ENCODE peak calls at places on chromosomes 13 and 19, in four cellular contexts. L is sigmoid colon, F is lung, K is Peyer's patch. Q is an unnamed sample.

GRCh38 chr19:32336259-32337111 is 8.9 kb upstream of the ZNF507 start:
- DNase-seq in L (peak), F (no peak), K (no peak), Q (no peak)

GRCh38 chr19:6610934-6611370 is 20.0 kb upstream of the CD70 start:
- DNase-seq in F (no peak), K (no peak), L (no peak), Q (no peak)

GRCh38 chr13:40706439-40706838 is 40.0 kb upstream of the FOXO1 start:
- DNase-seq in L (no peak), K (no peak), F (no peak), Q (no peak)

GRCh38 chr19:973726-974563 is 10.2 kb upstream of the WDR18 start:
- DNase-seq in L (no peak), K (no peak), F (no peak), Q (no peak)

GRCh38 chr19:13817615-13818371 is 22.6 kb downstream of the ZSWIM4 start:
- DNase-seq in F (peak), L (no peak), K (peak), Q (no peak)

GRCh38 chr13:43984292-43984691 is 104.6 kb downstream of the LACC1 start:
- DNase-seq in F (no peak), L (no peak), K (no peak), Q (no peak)

GRCh38 chr13:38979891-38980627 is 10.6 kb downstream of the STOML3 start:
- DNase-seq in L (peak), F (no peak), K (no peak), Q (no peak)

GRCh38 chr13:73171926-73172325 is 113.1 kb downstream of the KLF5 start:
- DNase-seq in K (no peak), F (no peak), L (no peak), Q (no peak)

GRCh38 chr13:59861676-59862075 is 302.1 kb downstream of the DIAPH3 start:
- DNase-seq in F (no peak), L (no peak), K (no peak), Q (no peak)

GRCh38 chr19:51607920-51608562 is 22.2 kb downstream of the SIGLEC5 start:
- DNase-seq in F (peak), K (peak), L (no peak), Q (peak)

GRCh38 chr13:80454245-80454644 is 113.3 kb upstream of the SPRY2 start:
- DNase-seq in F (no peak), L (no peak), K (no peak), Q (no peak)

GRCh38 chr13:110227416-110227815 is 79.5 kb downstream of the COL4A1 start:
- DNase-seq in K (no peak), L (no peak), F (no peak), Q (no peak)

GRCh38 chr13:29935309-29935981 is 85.0 kb upstream of the UBL3 start:
- DNase-seq in F (no peak), K (no peak), L (no peak), Q (peak)

GRCh38 chr13:26425439-26426358 is 131.8 kb upstream of the WASF3 start:
- DNase-seq in F (peak), K (no peak), L (peak), Q (no peak)

GRCh38 chr19:41441321-41441945 is 1.5 kb upstream of the ERICH4 start:
- DNase-seq in F (no peak), L (no peak), K (no peak), Q (no peak)

GRCh38 chr19:40688987-40689338 is 1.5 kb downstream of the NUMBL start:
- DNase-seq in K (no peak), L (no peak), F (no peak), Q (no peak)

GRCh38 chr19:39126593-39127187 is 1.1 kb downstream of the PAK4 start:
- DNase-seq in K (peak), F (peak), L (no peak), Q (no peak)

GRCh38 chr13:96817336-96817941 is 176.8 kb downstream of the OXGR1 start:
- DNase-seq in L (no peak), F (no peak), K (no peak), Q (no peak)

GRCh38 chr13:60329221-60329983 is 67.6 kb upstream of the TDRD3 start:
- DNase-seq in K (no peak), L (no peak), F (peak), Q (peak)

GRCh38 chr19:2355168-2356035 is 4.7 kb upstream of the TMPRSS9 start:
- DNase-seq in L (no peak), F (no peak), K (no peak), Q (no peak)

GRCh38 chr19:47698631-47699359 is 14.4 kb upstream of the EHD2 start:
- DNase-seq in L (no peak), K (no peak), F (no peak), Q (no peak)

GRCh38 chr13:66543780-66544179 is 686.4 kb downstream of the PCDH9 start:
- DNase-seq in F (no peak), L (no peak), K (no peak), Q (peak)
- TF ChIP-seq CTCF in F (no peak), L (no peak), K (no peak), Q (no peak)

GRCh38 chr13:56299650-56300049 is 841.1 kb upstream of the PRR20A start:
- DNase-seq in L (no peak), K (no peak), F (no peak), Q (no peak)
- TF ChIP-seq CTCF in L (no peak), K (no peak), F (no peak), Q (no peak)

DNA sequence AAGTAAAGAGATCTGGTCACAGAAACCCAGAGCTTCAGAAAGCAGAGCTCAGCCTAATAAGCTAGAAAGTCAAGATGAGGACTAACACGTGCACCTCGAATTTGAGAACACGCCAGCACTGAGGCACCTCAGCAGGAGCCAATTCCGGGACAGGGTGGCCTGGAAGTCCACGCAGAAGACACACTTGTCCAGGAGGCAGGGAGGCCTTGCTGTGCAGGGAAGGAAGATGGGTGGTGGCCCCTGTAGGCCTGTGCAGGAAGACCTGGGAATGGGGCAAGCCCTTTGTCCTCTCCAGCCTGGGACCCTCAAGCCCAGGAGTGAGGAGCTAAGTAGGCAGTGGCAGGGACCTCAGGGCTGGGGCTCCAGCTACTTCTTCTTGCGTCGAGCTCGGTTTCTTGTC is 16.3 kb upstream of the VSTM2B start:
- DNase-seq in K (no peak), F (no peak), L (peak), Q (no peak)
- TF ChIP-seq CTCF in K (no peak), F (no peak), L (no peak), Q (no peak)

DNA sequence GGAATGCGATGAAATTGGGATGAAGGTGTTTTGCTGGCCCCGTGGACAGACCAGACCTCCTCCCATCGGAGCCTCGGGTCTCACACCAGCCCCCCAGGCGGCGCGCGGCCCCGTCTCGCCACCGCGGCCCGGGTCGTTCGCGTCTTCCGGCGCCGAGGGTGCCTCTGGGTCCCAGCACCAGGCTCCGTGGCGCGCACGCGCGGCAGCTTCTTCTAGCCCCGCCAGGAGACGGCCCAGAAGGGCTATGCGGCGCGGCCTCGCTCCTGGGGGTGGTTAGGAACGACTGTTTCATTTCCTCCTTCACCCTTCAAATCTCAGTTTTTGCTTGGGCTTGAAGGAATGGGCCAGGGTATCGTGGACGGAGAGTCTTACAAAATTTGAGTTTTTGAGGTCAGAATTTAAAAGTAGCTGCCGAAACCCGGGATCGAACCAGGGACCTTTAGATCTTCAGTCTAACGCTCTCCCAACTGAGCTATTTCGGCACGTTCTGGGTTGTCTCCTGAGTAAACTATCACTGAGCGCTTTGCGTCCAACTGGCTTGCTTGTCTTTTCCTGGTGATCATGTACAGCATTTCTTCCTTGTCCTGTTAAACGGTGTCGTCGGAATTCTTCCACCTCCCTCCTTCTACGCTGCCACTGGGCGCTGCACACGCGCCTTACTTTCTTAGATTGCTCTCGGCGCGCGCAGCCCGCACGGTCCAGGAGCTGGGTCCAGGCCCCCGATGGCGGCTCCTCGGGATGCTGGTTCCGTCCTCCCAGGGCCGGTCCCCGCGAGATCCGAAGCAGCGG is 46.5 kb downstream of the TGDS start:
- DNase-seq in F (peak), L (peak), K (peak), Q (peak)
- TF ChIP-seq CTCF in F (no peak), L (no peak), K (peak), Q (no peak)

GRCh38 chr19:45693168-45693788 is 812 bp downstream of the QPCTL start:
- DNase-seq in K (peak), L (peak), F (peak), Q (peak)

GRCh38 chr19:45687599-45687998 is 4.2 kb downstream of the SNRPD2 start:
- DNase-seq in L (no peak), K (no peak), F (no peak), Q (no peak)

GRCh38 chr19:45691516-45692186 is at the start of gene SNRPD2:
- DNase-seq in F (peak), L (peak), K (peak), Q (peak)

DNA sequence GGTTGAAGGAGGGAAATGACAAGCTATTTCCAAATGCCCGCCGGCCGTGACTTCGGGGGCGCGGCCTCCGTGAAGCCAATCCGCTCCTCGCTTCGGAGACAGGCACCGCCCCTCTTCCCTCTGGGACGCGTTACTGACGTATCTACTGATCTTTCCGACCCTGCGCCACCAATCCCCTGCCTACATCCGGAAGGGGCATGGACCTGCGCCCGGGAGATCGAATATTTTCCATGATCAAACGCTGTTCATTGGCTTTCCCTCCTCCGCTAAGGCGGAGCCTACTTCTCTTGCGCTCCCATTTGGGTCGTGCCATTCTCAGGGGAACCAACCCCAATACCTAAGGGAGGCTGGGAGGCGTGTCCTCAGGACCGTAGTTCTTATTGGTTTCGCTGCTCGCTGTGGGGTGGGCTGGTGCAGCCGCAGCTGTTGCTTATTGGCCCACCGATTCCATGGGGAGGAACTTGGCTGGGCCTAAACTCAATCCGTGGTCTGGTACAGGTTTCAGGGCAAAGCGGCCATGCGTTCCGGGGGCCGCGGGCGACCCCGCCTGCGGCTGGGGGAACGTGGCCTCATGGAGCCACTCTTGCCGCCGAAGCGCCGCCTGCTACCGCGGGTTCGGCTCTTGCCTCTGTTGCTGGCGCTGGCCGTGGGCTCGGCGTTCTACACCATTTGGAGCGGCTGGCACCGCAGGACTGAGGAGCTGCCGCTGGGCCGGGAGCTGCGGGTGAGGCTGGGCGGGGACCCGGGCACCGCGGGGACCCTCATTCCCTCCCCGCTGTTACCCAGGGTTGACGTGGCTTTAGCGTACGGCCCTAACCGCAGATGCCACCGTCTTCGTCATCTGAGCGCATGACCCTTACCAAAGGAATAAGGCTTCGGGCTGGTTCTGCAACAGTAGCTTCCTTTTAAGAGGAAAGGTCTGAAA is at the start of gene QPCTL:
- DNase-seq in L (peak), F (peak), K (peak), Q (peak)
- TF ChIP-seq CTCF in L (no peak), F (no peak), K (no peak), Q (no peak)

DNA sequence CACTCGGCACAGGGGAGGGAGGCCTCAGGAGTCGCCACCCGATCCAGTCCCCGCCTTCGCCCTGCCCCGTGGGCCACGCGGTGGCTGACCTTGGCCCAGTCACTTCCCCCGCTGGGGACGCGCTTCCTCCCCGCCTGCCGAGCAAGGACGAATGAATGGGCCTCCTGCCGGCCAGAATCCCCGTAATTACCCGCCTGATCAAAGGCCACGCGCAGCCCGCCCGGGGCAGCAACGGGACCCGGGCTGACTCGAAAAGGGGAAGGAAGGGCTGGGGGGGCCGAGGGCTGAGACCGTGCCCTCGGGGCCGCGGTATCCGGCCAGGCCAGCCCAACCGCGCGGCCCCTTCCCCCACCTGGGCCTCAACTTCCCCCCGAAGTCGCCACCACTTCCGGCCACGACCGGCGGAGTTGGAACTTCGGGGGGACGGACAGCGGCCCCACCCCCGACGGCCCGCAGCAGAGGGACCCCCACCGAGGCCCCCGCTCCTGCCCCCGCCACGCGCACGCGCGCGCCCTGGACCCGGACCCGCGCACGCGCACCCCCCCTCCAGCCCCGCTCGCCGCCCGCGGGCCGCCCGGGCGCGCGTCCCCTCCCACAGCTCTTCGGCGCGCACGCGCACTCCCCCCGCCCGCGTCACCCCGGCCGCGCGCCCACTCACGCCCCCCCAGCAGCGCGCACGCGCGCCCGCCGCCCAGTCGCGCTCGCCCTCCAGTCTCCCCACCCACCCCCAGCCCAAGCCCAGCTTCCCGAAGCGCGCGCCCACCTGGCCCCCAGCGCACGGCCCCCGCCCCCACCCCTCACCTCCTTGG is 520 bp downstream of the ZNF787 start:
- DNase-seq in F (peak), L (peak), K (peak), Q (peak)
- TF ChIP-seq CTCF in F (no peak), L (no peak), K (peak), Q (no peak)